ENCODE peak calls at places on chromosomes 3 and 15, in six cellular contexts. B, A, M, E, Z and V are unnamed samples.

GRCh38 chr15:35626531-35626930 is 80.6 kb upstream of the DPH6 start:
- DNase-seq in B (no peak), A (no peak), M (no peak), E (no peak), Z (no peak), V (peak)

GRCh38 chr15:86347245-86347644 is 267.6 kb downstream of the AGBL1 start:
- DNase-seq in B (no peak), A (no peak), M (no peak), E (no peak), Z (no peak), V (no peak)

GRCh38 chr3:193522473-193522872 is 32.2 kb downstream of the ATP13A4 start:
- DNase-seq in B (no peak), A (no peak), M (no peak), E (no peak), Z (no peak), V (no peak)

GRCh38 chr15:42143866-42144625 is 12.4 kb downstream of the PLA2G4F start:
- DNase-seq in B (no peak), A (no peak), M (no peak), E (no peak), Z (no peak), V (no peak)

GRCh38 chr3:7211740-7212139 is 350.8 kb downstream of the GRM7 start:
- DNase-seq in B (no peak), A (no peak), M (no peak), E (no peak), Z (no peak), V (no peak)

GRCh38 chr3:137763594-137763938 is 549 bp upstream of the SOX14 start:
- DNase-seq in B (peak), A (no peak), M (no peak), E (no peak), Z (no peak), V (no peak)

GRCh38 chr3:30855390-30855789 is 39.1 kb downstream of the GADL1 start:
- DNase-seq in B (no peak), A (no peak), M (no peak), E (no peak), Z (no peak), V (peak)

GRCh38 chr3:32110233-32110760 is 3.9 kb downstream of the GPD1L start:
- DNase-seq in B (no peak), A (peak), M (no peak), E (no peak), Z (no peak), V (peak)

GRCh38 chr3:73580343-73580742 is 44.4 kb downstream of the PDZRN3 start:
- DNase-seq in B (no peak), A (no peak), M (peak), E (no peak), Z (no peak), V (peak)

GRCh38 chr15:38702178-38702912 is 137.7 kb upstream of the RASGRP1 start:
- DNase-seq in B (no peak), A (peak), M (no peak), E (no peak), Z (peak), V (no peak)

GRCh38 chr15:36758800-36759199 is 179.4 kb downstream of the CDIN1 start:
- DNase-seq in B (no peak), A (no peak), M (no peak), E (peak), Z (no peak), V (no peak)

GRCh38 chr3:183845608-183846288 is 20.4 kb upstream of the MAP6D1 start:
- DNase-seq in B (no peak), A (no peak), M (no peak), E (peak), Z (no peak), V (peak)

GRCh38 chr3:108608750-108609149 is 19.2 kb downstream of the DZIP3 start:
- DNase-seq in B (no peak), A (no peak), M (no peak), E (no peak), Z (no peak), V (no peak)

GRCh38 chr3:40120067-40120692 is 189.3 kb upstream of the EIF1B start:
- DNase-seq in B (no peak), A (no peak), M (no peak), E (no peak), Z (no peak), V (no peak)

GRCh38 chr3:6860149-6860548 is 766 bp upstream of the GRM7 start:
- DNase-seq in B (no peak), A (no peak), M (no peak), E (no peak), Z (no peak), V (no peak)

GRCh38 chr3:127407026-127407939 is 119.4 kb upstream of the PRR20G start:
- DNase-seq in B (no peak), A (no peak), M (no peak), E (no peak), Z (no peak), V (no peak)

GRCh38 chr15:100703032-100703578 is 100.7 kb downstream of the ASB7 start:
- DNase-seq in B (peak), A (no peak), M (peak), E (no peak), Z (no peak), V (peak)

GRCh38 chr3:150899141-150899540 is 6.1 kb downstream of the MINDY4B start:
- DNase-seq in B (no peak), A (no peak), M (no peak), E (no peak), Z (no peak), V (no peak)

GRCh38 chr15:48112242-48112641 is 8.5 kb upstream of the SLC24A5 start:
- DNase-seq in B (no peak), A (no peak), M (no peak), E (peak), Z (peak), V (peak)

GRCh38 chr15:70486451-70487379 is 276.6 kb downstream of the UACA start:
- DNase-seq in B (peak), A (no peak), M (peak), E (peak), Z (no peak), V (peak)

GRCh38 chr3:168249048-168249538 is 153.4 kb upstream of the GOLIM4 start:
- DNase-seq in B (peak), A (no peak), M (peak), E (no peak), Z (peak), V (peak)

GRCh38 chr3:70281663-70282062 is 30.8 kb downstream of the MDFIC2 start:
- DNase-seq in B (no peak), A (no peak), M (peak), E (no peak), Z (peak), V (no peak)

GRCh38 chr15:72141171-72142084 is 23.2 kb downstream of the SENP8 start:
- DNase-seq in B (peak), A (no peak), M (peak), E (peak), Z (no peak), V (no peak)

GRCh38 chr15:22874256-22874655 is 35.8 kb downstream of the NIPA2 start:
- DNase-seq in B (no peak), A (no peak), M (no peak), E (no peak), Z (no peak), V (no peak)

GRCh38 chr3:71579301-71579933 is 4.1 kb downstream of the FOXP1 start:
- DNase-seq in B (no peak), A (no peak), M (no peak), E (no peak), Z (no peak), V (no peak)

GRCh38 chr15:62896380-62896866 is 146.1 kb upstream of the TPM1 start:
- DNase-seq in B (no peak), A (no peak), M (peak), E (no peak), Z (peak), V (no peak)

GRCh38 chr3:45546636-45547201 is 47.8 kb upstream of the LIMD1 start:
- DNase-seq in B (no peak), A (no peak), M (no peak), E (peak), Z (no peak), V (no peak)
- TF ChIP-seq CTCF in B (peak), A (no peak), M (peak), E (peak), Z (no peak), V (peak)

DNA sequence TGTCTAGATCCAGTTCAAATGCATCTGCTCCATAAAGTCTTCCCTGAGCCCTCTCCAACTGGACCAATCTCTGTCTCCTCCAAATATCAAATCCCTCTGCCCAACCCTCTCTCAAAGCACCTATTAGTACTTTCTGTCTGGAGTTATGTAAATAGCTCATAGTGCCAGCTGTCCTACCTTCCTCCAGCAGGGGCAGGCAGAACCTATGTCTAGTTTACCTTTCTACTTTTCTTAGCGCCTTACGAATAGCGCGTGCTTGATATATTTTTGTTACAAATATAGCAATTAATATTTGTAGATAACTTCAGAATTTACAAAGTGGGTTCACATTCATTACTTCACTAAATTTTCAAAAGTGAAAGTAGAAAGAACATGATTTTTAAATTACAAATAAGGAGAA is 14.0 kb upstream of the CCDC80 start:
- DNase-seq in B (no peak), A (no peak), M (no peak), E (no peak), Z (no peak), V (no peak)
- TF ChIP-seq CTCF in B (no peak), A (no peak), M (peak), E (peak), Z (no peak), V (peak)

GRCh38 chr15:95025924-95026728 is 794.8 kb downstream of the MCTP2 start:
- DNase-seq in B (no peak), A (peak), M (peak), E (peak), Z (peak), V (peak)
- TF ChIP-seq CTCF in B (peak), A (peak), M (peak), E (peak), Z (peak), V (peak)

GRCh38 chr3:14166877-14167605 is 11.4 kb downstream of the XPC start:
- DNase-seq in B (no peak), A (no peak), M (no peak), E (no peak), Z (no peak), V (peak)

GRCh38 chr3:14174483-14174882 is 3.9 kb downstream of the XPC start:
- DNase-seq in B (no peak), A (no peak), M (no peak), E (no peak), Z (no peak), V (peak)

GRCh38 chr3:14170569-14171159 is 7.7 kb downstream of the XPC start:
- DNase-seq in B (no peak), A (no peak), M (no peak), E (no peak), Z (no peak), V (peak)

GRCh38 chr3:14172480-14172879 is 5.9 kb downstream of the XPC start:
- DNase-seq in B (no peak), A (no peak), M (no peak), E (no peak), Z (no peak), V (no peak)

GRCh38 chr3:14169871-14170270 is 8.5 kb downstream of the XPC start:
- DNase-seq in B (no peak), A (no peak), M (no peak), E (no peak), Z (no peak), V (peak)
- TF ChIP-seq CTCF in B (no peak), A (no peak), M (no peak), E (no peak), Z (no peak), V (no peak)

GRCh38 chr15:65021475-65021874 is 8.0 kb downstream of the MTFMT start:
- DNase-seq in B (no peak), A (no peak), M (no peak), E (no peak), Z (no peak), V (no peak)

DNA sequence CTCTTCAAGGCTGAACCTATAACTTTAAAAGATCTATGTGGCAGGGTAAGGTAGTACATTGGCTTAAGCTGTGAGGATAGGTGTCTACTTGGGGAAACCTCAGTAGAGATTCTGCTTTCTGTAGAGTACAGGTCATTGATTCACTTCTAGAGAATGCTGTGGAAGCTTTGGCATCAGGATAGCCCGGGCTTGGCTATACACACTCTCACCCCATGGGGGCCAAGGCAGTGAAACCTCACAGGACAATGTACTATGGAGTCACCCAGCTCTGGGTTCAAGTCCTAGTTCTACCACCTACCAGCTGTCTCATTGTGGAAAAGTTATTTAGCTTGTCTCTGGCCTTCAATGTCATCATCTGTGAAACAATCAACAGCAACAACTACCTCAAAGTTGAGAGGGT is 9.0 kb downstream of the MTFMT start:
- DNase-seq in B (no peak), A (no peak), M (no peak), E (no peak), Z (no peak), V (no peak)
- TF ChIP-seq CTCF in B (no peak), A (no peak), M (no peak), E (no peak), Z (no peak), V (no peak)